ENCODE peak calls at places on chromosome 9, in four cellular contexts. W is HFFc6, V is H9, M is H54. L is an unnamed sample.

GRCh38 chr9:87685871-87686519 is 39.9 kb upstream of the CTSL start:
- DNase-seq in W (peak), V (peak), M (no peak), L (no peak)

GRCh38 chr9:75937859-75938258 is 47.4 kb downstream of the PCSK5 start:
- DNase-seq in W (no peak), V (no peak), M (no peak), L (no peak)

GRCh38 chr9:31323726-31324444 is 1060.6 kb upstream of the ACO1 start:
- DNase-seq in W (no peak), V (no peak), M (no peak), L (no peak)

GRCh38 chr9:127976498-127976897 is 4.3 kb downstream of the EEIG1 start:
- DNase-seq in W (no peak), V (no peak), M (no peak), L (no peak)

GRCh38 chr9:14030350-14030823 is 283.6 kb downstream of the NFIB start:
- DNase-seq in W (peak), V (no peak), M (no peak), L (no peak)

GRCh38 chr9:31034311-31034710 is 1350.1 kb upstream of the ACO1 start:
- DNase-seq in W (no peak), V (no peak), M (no peak), L (no peak)

GRCh38 chr9:38443181-38443580 is 18.9 kb upstream of the IGFBPL1 start:
- DNase-seq in W (no peak), V (no peak), M (no peak), L (no peak)

GRCh38 chr9:136403538-136403914 is 3.6 kb upstream of the SNAPC4 start:
- DNase-seq in W (no peak), V (no peak), M (no peak), L (no peak)

GRCh38 chr9:110257097-110257955 is 1.0 kb upstream of the TXN start:
- DNase-seq in W (no peak), V (peak), M (no peak), L (peak)

GRCh38 chr9:123866497-123866896 is 63.4 kb downstream of the DENND1A start:
- DNase-seq in W (no peak), V (no peak), M (no peak), L (no peak)

GRCh38 chr9:70589571-70590263 is 175.3 kb upstream of the KLF9 start:
- DNase-seq in W (peak), V (no peak), M (no peak), L (no peak)

L was measured in ELF-1.